ENCODE peak calls at places on chromosomes 13 and 19, in ten cellular contexts. One of them, this sample, is unnamed.

GRCh38 chr13:25046985-25047660 is 48.8 kb upstream of the PABPC3 start:
- DNase-seq in EH: peak; percentile 52
- DNase-seq in activated effector memory CD4-positive, alpha-beta T cell treated with Interleukin-2 at 50 U/mL for 16 hours: no peak
- DNase-seq in HEK293T: peak; percentile 46
- DNase-seq in small intestine: no peak
- DNase-seq in AG20443: peak; percentile 51
- DNase-seq in stimulated activated CD8-positive, alpha-beta memory T cell treated with anti-CD3 and anti-CD28 coated beads, Interleukin-12 subunit alpha, Interleukin-12 subunit beta, amount 100 ng/mL, for 4 hours: no peak
- DNase-seq in germinal center: no peak
- DNase-seq in activated naive CD8-positive, alpha-beta T cell treated with anti-CD3 and anti-CD28 coated beads, Interleukin-2, amount 50 U/mL, for 24 hours: no peak
- DNase-seq in stimulated activated naive CD8-positive, alpha-beta T cell treated with anti-CD3 and anti-CD28 coated beads, Interleukin-15, amount 100 ng/mL, for 72 hours: no peak
- DNase-seq in this sample: no peak

GRCh38 chr13:39836038-39836437 is 180.6 kb downstream of the COG6 start:
- DNase-seq in stimulated activated CD8-positive, alpha-beta memory T cell treated with anti-CD3 and anti-CD28 coated beads, Interleukin-12 subunit alpha, Interleukin-12 subunit beta, amount 100 ng/mL, for 4 hours: no peak
- DNase-seq in AG20443: no peak
- DNase-seq in activated naive CD8-positive, alpha-beta T cell treated with anti-CD3 and anti-CD28 coated beads, Interleukin-2, amount 50 U/mL, for 24 hours: no peak
- DNase-seq in small intestine: no peak
- DNase-seq in germinal center: no peak
- DNase-seq in HEK293T: no peak
- DNase-seq in activated effector memory CD4-positive, alpha-beta T cell treated with Interleukin-2 at 50 U/mL for 16 hours: no peak
- DNase-seq in stimulated activated naive CD8-positive, alpha-beta T cell treated with anti-CD3 and anti-CD28 coated beads, Interleukin-15, amount 100 ng/mL, for 72 hours: no peak
- DNase-seq in EH: no peak
- DNase-seq in this sample: no peak

GRCh38 chr19:4584670-4585460 is 25.4 kb upstream of the SEMA6B start:
- DNase-seq in germinal center: no peak
- DNase-seq in small intestine: no peak
- DNase-seq in activated effector memory CD4-positive, alpha-beta T cell treated with Interleukin-2 at 50 U/mL for 16 hours: no peak
- DNase-seq in AG20443: no peak
- DNase-seq in activated naive CD8-positive, alpha-beta T cell treated with anti-CD3 and anti-CD28 coated beads, Interleukin-2, amount 50 U/mL, for 24 hours: no peak
- DNase-seq in HEK293T: no peak
- DNase-seq in stimulated activated naive CD8-positive, alpha-beta T cell treated with anti-CD3 and anti-CD28 coated beads, Interleukin-15, amount 100 ng/mL, for 72 hours: no peak
- DNase-seq in stimulated activated CD8-positive, alpha-beta memory T cell treated with anti-CD3 and anti-CD28 coated beads, Interleukin-12 subunit alpha, Interleukin-12 subunit beta, amount 100 ng/mL, for 4 hours: no peak
- DNase-seq in EH: no peak
- DNase-seq in this sample: no peak

GRCh38 chr13:62933809-62934208 is 1518.2 kb upstream of the PCDH20 start:
- DNase-seq in EH: no peak
- DNase-seq in small intestine: no peak
- DNase-seq in activated effector memory CD4-positive, alpha-beta T cell treated with Interleukin-2 at 50 U/mL for 16 hours: no peak
- DNase-seq in AG20443: no peak
- DNase-seq in activated naive CD8-positive, alpha-beta T cell treated with anti-CD3 and anti-CD28 coated beads, Interleukin-2, amount 50 U/mL, for 24 hours: no peak
- DNase-seq in stimulated activated naive CD8-positive, alpha-beta T cell treated with anti-CD3 and anti-CD28 coated beads, Interleukin-15, amount 100 ng/mL, for 72 hours: no peak
- DNase-seq in HEK293T: no peak
- DNase-seq in stimulated activated CD8-positive, alpha-beta memory T cell treated with anti-CD3 and anti-CD28 coated beads, Interleukin-12 subunit alpha, Interleukin-12 subunit beta, amount 100 ng/mL, for 4 hours: no peak
- DNase-seq in germinal center: no peak
- DNase-seq in this sample: no peak

GRCh38 chr13:29537736-29538624 is 57.5 kb downstream of the SLC7A1 start:
- DNase-seq in activated naive CD8-positive, alpha-beta T cell treated with anti-CD3 and anti-CD28 coated beads, Interleukin-2, amount 50 U/mL, for 24 hours: no peak
- DNase-seq in AG20443: peak; percentile 38
- DNase-seq in small intestine: peak; percentile 85
- DNase-seq in stimulated activated naive CD8-positive, alpha-beta T cell treated with anti-CD3 and anti-CD28 coated beads, Interleukin-15, amount 100 ng/mL, for 72 hours: no peak
- DNase-seq in germinal center: no peak
- DNase-seq in EH: no peak
- DNase-seq in HEK293T: no peak
- DNase-seq in activated effector memory CD4-positive, alpha-beta T cell treated with Interleukin-2 at 50 U/mL for 16 hours: no peak
- DNase-seq in stimulated activated CD8-positive, alpha-beta memory T cell treated with anti-CD3 and anti-CD28 coated beads, Interleukin-12 subunit alpha, Interleukin-12 subunit beta, amount 100 ng/mL, for 4 hours: no peak
- DNase-seq in this sample: no peak

GRCh38 chr13:113565526-113566226 is 18.9 kb upstream of the TFDP1 start:
- DNase-seq in small intestine: no peak
- DNase-seq in stimulated activated CD8-positive, alpha-beta memory T cell treated with anti-CD3 and anti-CD28 coated beads, Interleukin-12 subunit alpha, Interleukin-12 subunit beta, amount 100 ng/mL, for 4 hours: no peak
- DNase-seq in HEK293T: no peak
- DNase-seq in activated effector memory CD4-positive, alpha-beta T cell treated with Interleukin-2 at 50 U/mL for 16 hours: no peak
- DNase-seq in germinal center: no peak
- DNase-seq in stimulated activated naive CD8-positive, alpha-beta T cell treated with anti-CD3 and anti-CD28 coated beads, Interleukin-15, amount 100 ng/mL, for 72 hours: peak; percentile 1
- DNase-seq in EH: no peak
- DNase-seq in activated naive CD8-positive, alpha-beta T cell treated with anti-CD3 and anti-CD28 coated beads, Interleukin-2, amount 50 U/mL, for 24 hours: no peak
- DNase-seq in AG20443: no peak
- DNase-seq in this sample: no peak

GRCh38 chr19:18057557-18057956 is 29.2 kb downstream of the IL12RB1 start:
- DNase-seq in activated naive CD8-positive, alpha-beta T cell treated with anti-CD3 and anti-CD28 coated beads, Interleukin-2, amount 50 U/mL, for 24 hours: no peak
- DNase-seq in AG20443: no peak
- DNase-seq in activated effector memory CD4-positive, alpha-beta T cell treated with Interleukin-2 at 50 U/mL for 16 hours: no peak
- DNase-seq in stimulated activated CD8-positive, alpha-beta memory T cell treated with anti-CD3 and anti-CD28 coated beads, Interleukin-12 subunit alpha, Interleukin-12 subunit beta, amount 100 ng/mL, for 4 hours: no peak
- DNase-seq in small intestine: no peak
- DNase-seq in HEK293T: no peak
- DNase-seq in germinal center: no peak
- DNase-seq in stimulated activated naive CD8-positive, alpha-beta T cell treated with anti-CD3 and anti-CD28 coated beads, Interleukin-15, amount 100 ng/mL, for 72 hours: no peak
- DNase-seq in EH: peak; percentile 49
- DNase-seq in this sample: peak; percentile 24

GRCh38 chr19:40921005-40921897 is 39.2 kb upstream of the CYP2A7 start:
- DNase-seq in activated naive CD8-positive, alpha-beta T cell treated with anti-CD3 and anti-CD28 coated beads, Interleukin-2, amount 50 U/mL, for 24 hours: no peak
- DNase-seq in activated effector memory CD4-positive, alpha-beta T cell treated with Interleukin-2 at 50 U/mL for 16 hours: no peak
- DNase-seq in AG20443: no peak
- DNase-seq in stimulated activated CD8-positive, alpha-beta memory T cell treated with anti-CD3 and anti-CD28 coated beads, Interleukin-12 subunit alpha, Interleukin-12 subunit beta, amount 100 ng/mL, for 4 hours: no peak
- DNase-seq in EH: peak; percentile 67
- DNase-seq in germinal center: no peak
- DNase-seq in HEK293T: peak; percentile 26
- DNase-seq in small intestine: peak; percentile 95
- DNase-seq in stimulated activated naive CD8-positive, alpha-beta T cell treated with anti-CD3 and anti-CD28 coated beads, Interleukin-15, amount 100 ng/mL, for 72 hours: no peak
- DNase-seq in this sample: no peak

GRCh38 chr19:6806488-6806887 is 34.0 kb downstream of the VAV1 start:
- DNase-seq in AG20443: no peak
- DNase-seq in activated effector memory CD4-positive, alpha-beta T cell treated with Interleukin-2 at 50 U/mL for 16 hours: no peak
- DNase-seq in small intestine: no peak
- DNase-seq in activated naive CD8-positive, alpha-beta T cell treated with anti-CD3 and anti-CD28 coated beads, Interleukin-2, amount 50 U/mL, for 24 hours: no peak
- DNase-seq in HEK293T: peak; percentile 28
- DNase-seq in stimulated activated naive CD8-positive, alpha-beta T cell treated with anti-CD3 and anti-CD28 coated beads, Interleukin-15, amount 100 ng/mL, for 72 hours: no peak
- DNase-seq in germinal center: no peak
- DNase-seq in EH: no peak
- DNase-seq in stimulated activated CD8-positive, alpha-beta memory T cell treated with anti-CD3 and anti-CD28 coated beads, Interleukin-12 subunit alpha, Interleukin-12 subunit beta, amount 100 ng/mL, for 4 hours: no peak
- DNase-seq in this sample: no peak

GRCh38 chr19:948842-949496 is 23.1 kb downstream of the ARID3A start:
- DNase-seq in small intestine: no peak
- DNase-seq in germinal center: peak; percentile 22
- DNase-seq in stimulated activated naive CD8-positive, alpha-beta T cell treated with anti-CD3 and anti-CD28 coated beads, Interleukin-15, amount 100 ng/mL, for 72 hours: no peak
- DNase-seq in activated effector memory CD4-positive, alpha-beta T cell treated with Interleukin-2 at 50 U/mL for 16 hours: no peak
- DNase-seq in AG20443: no peak
- DNase-seq in EH: no peak
- DNase-seq in HEK293T: no peak
- DNase-seq in activated naive CD8-positive, alpha-beta T cell treated with anti-CD3 and anti-CD28 coated beads, Interleukin-2, amount 50 U/mL, for 24 hours: no peak
- DNase-seq in stimulated activated CD8-positive, alpha-beta memory T cell treated with anti-CD3 and anti-CD28 coated beads, Interleukin-12 subunit alpha, Interleukin-12 subunit beta, amount 100 ng/mL, for 4 hours: no peak
- DNase-seq in this sample: no peak

GRCh38 chr13:20994441-20994821 is 67.0 kb downstream of the LATS2 start:
- DNase-seq in small intestine: no peak
- DNase-seq in EH: no peak
- DNase-seq in germinal center: no peak
- DNase-seq in stimulated activated naive CD8-positive, alpha-beta T cell treated with anti-CD3 and anti-CD28 coated beads, Interleukin-15, amount 100 ng/mL, for 72 hours: no peak
- DNase-seq in activated naive CD8-positive, alpha-beta T cell treated with anti-CD3 and anti-CD28 coated beads, Interleukin-2, amount 50 U/mL, for 24 hours: no peak
- DNase-seq in HEK293T: no peak
- DNase-seq in activated effector memory CD4-positive, alpha-beta T cell treated with Interleukin-2 at 50 U/mL for 16 hours: no peak
- DNase-seq in AG20443: no peak
- DNase-seq in stimulated activated CD8-positive, alpha-beta memory T cell treated with anti-CD3 and anti-CD28 coated beads, Interleukin-12 subunit alpha, Interleukin-12 subunit beta, amount 100 ng/mL, for 4 hours: no peak
- DNase-seq in this sample: no peak

GRCh38 chr13:32823597-32823996 is 192.6 kb upstream of the KL start:
- DNase-seq in AG20443: no peak
- DNase-seq in stimulated activated naive CD8-positive, alpha-beta T cell treated with anti-CD3 and anti-CD28 coated beads, Interleukin-15, amount 100 ng/mL, for 72 hours: no peak
- DNase-seq in stimulated activated CD8-positive, alpha-beta memory T cell treated with anti-CD3 and anti-CD28 coated beads, Interleukin-12 subunit alpha, Interleukin-12 subunit beta, amount 100 ng/mL, for 4 hours: no peak
- DNase-seq in EH: no peak
- DNase-seq in HEK293T: no peak
- DNase-seq in germinal center: no peak
- DNase-seq in activated naive CD8-positive, alpha-beta T cell treated with anti-CD3 and anti-CD28 coated beads, Interleukin-2, amount 50 U/mL, for 24 hours: no peak
- DNase-seq in small intestine: no peak
- DNase-seq in activated effector memory CD4-positive, alpha-beta T cell treated with Interleukin-2 at 50 U/mL for 16 hours: no peak
- DNase-seq in this sample: no peak

GRCh38 chr13:62357887-62358645 is 942.4 kb upstream of the PCDH20 start:
- DNase-seq in HEK293T: peak; percentile 90
- DNase-seq in stimulated activated naive CD8-positive, alpha-beta T cell treated with anti-CD3 and anti-CD28 coated beads, Interleukin-15, amount 100 ng/mL, for 72 hours: no peak
- DNase-seq in AG20443: no peak
- DNase-seq in activated effector memory CD4-positive, alpha-beta T cell treated with Interleukin-2 at 50 U/mL for 16 hours: no peak
- DNase-seq in small intestine: peak; percentile 7
- DNase-seq in stimulated activated CD8-positive, alpha-beta memory T cell treated with anti-CD3 and anti-CD28 coated beads, Interleukin-12 subunit alpha, Interleukin-12 subunit beta, amount 100 ng/mL, for 4 hours: no peak
- DNase-seq in EH: no peak
- DNase-seq in activated naive CD8-positive, alpha-beta T cell treated with anti-CD3 and anti-CD28 coated beads, Interleukin-2, amount 50 U/mL, for 24 hours: no peak
- DNase-seq in germinal center: no peak
- DNase-seq in this sample: no peak

GRCh38 chr19:33205110-33205509 is 11.0 kb downstream of the LRP3 start:
- DNase-seq in activated effector memory CD4-positive, alpha-beta T cell treated with Interleukin-2 at 50 U/mL for 16 hours: no peak
- DNase-seq in AG20443: no peak
- DNase-seq in small intestine: no peak
- DNase-seq in germinal center: no peak
- DNase-seq in HEK293T: no peak
- DNase-seq in stimulated activated naive CD8-positive, alpha-beta T cell treated with anti-CD3 and anti-CD28 coated beads, Interleukin-15, amount 100 ng/mL, for 72 hours: no peak
- DNase-seq in stimulated activated CD8-positive, alpha-beta memory T cell treated with anti-CD3 and anti-CD28 coated beads, Interleukin-12 subunit alpha, Interleukin-12 subunit beta, amount 100 ng/mL, for 4 hours: no peak
- DNase-seq in EH: no peak
- DNase-seq in activated naive CD8-positive, alpha-beta T cell treated with anti-CD3 and anti-CD28 coated beads, Interleukin-2, amount 50 U/mL, for 24 hours: no peak
- DNase-seq in this sample: no peak

GRCh38 chr13:70249332-70250064 is 141.2 kb upstream of the KLHL1 start:
- DNase-seq in germinal center: no peak
- DNase-seq in stimulated activated CD8-positive, alpha-beta memory T cell treated with anti-CD3 and anti-CD28 coated beads, Interleukin-12 subunit alpha, Interleukin-12 subunit beta, amount 100 ng/mL, for 4 hours: no peak
- DNase-seq in AG20443: no peak
- DNase-seq in activated effector memory CD4-positive, alpha-beta T cell treated with Interleukin-2 at 50 U/mL for 16 hours: no peak
- DNase-seq in small intestine: peak; percentile 2
- DNase-seq in HEK293T: no peak
- DNase-seq in EH: no peak
- DNase-seq in stimulated activated naive CD8-positive, alpha-beta T cell treated with anti-CD3 and anti-CD28 coated beads, Interleukin-15, amount 100 ng/mL, for 72 hours: no peak
- DNase-seq in activated naive CD8-positive, alpha-beta T cell treated with anti-CD3 and anti-CD28 coated beads, Interleukin-2, amount 50 U/mL, for 24 hours: no peak
- DNase-seq in this sample: no peak

GRCh38 chr13:109479991-109480696 is 306.2 kb downstream of the IRS2 start:
- DNase-seq in activated naive CD8-positive, alpha-beta T cell treated with anti-CD3 and anti-CD28 coated beads, Interleukin-2, amount 50 U/mL, for 24 hours: no peak
- DNase-seq in stimulated activated naive CD8-positive, alpha-beta T cell treated with anti-CD3 and anti-CD28 coated beads, Interleukin-15, amount 100 ng/mL, for 72 hours: no peak
- DNase-seq in EH: peak; percentile 46
- DNase-seq in small intestine: peak; percentile 28
- DNase-seq in stimulated activated CD8-positive, alpha-beta memory T cell treated with anti-CD3 and anti-CD28 coated beads, Interleukin-12 subunit alpha, Interleukin-12 subunit beta, amount 100 ng/mL, for 4 hours: no peak
- DNase-seq in AG20443: peak; percentile 41
- DNase-seq in activated effector memory CD4-positive, alpha-beta T cell treated with Interleukin-2 at 50 U/mL for 16 hours: no peak
- DNase-seq in HEK293T: no peak
- DNase-seq in germinal center: no peak
- DNase-seq in this sample: no peak

GRCh38 chr13:26022538-26023292 is 29.1 kb downstream of the SHISA2 start:
- DNase-seq in AG20443: peak; percentile 89
- DNase-seq in activated naive CD8-positive, alpha-beta T cell treated with anti-CD3 and anti-CD28 coated beads, Interleukin-2, amount 50 U/mL, for 24 hours: no peak
- DNase-seq in small intestine: no peak
- DNase-seq in stimulated activated naive CD8-positive, alpha-beta T cell treated with anti-CD3 and anti-CD28 coated beads, Interleukin-15, amount 100 ng/mL, for 72 hours: no peak
- DNase-seq in EH: peak; percentile 83
- DNase-seq in HEK293T: peak; percentile 26
- DNase-seq in germinal center: no peak
- DNase-seq in activated effector memory CD4-positive, alpha-beta T cell treated with Interleukin-2 at 50 U/mL for 16 hours: no peak
- DNase-seq in stimulated activated CD8-positive, alpha-beta memory T cell treated with anti-CD3 and anti-CD28 coated beads, Interleukin-12 subunit alpha, Interleukin-12 subunit beta, amount 100 ng/mL, for 4 hours: no peak
- DNase-seq in this sample: peak; percentile 77

GRCh38 chr13:92573467-92574057 is 653.0 kb upstream of the GPC6 start:
- DNase-seq in activated naive CD8-positive, alpha-beta T cell treated with anti-CD3 and anti-CD28 coated beads, Interleukin-2, amount 50 U/mL, for 24 hours: no peak
- DNase-seq in AG20443: peak; percentile 12
- DNase-seq in small intestine: peak; percentile 10
- DNase-seq in stimulated activated CD8-positive, alpha-beta memory T cell treated with anti-CD3 and anti-CD28 coated beads, Interleukin-12 subunit alpha, Interleukin-12 subunit beta, amount 100 ng/mL, for 4 hours: no peak
- DNase-seq in activated effector memory CD4-positive, alpha-beta T cell treated with Interleukin-2 at 50 U/mL for 16 hours: no peak
- DNase-seq in EH: no peak
- DNase-seq in HEK293T: peak; percentile 79
- DNase-seq in stimulated activated naive CD8-positive, alpha-beta T cell treated with anti-CD3 and anti-CD28 coated beads, Interleukin-15, amount 100 ng/mL, for 72 hours: no peak
- DNase-seq in germinal center: no peak
- DNase-seq in this sample: no peak

GRCh38 chr19:53871448-53871847 is 3.8 kb downstream of the MYADM start:
- DNase-seq in stimulated activated naive CD8-positive, alpha-beta T cell treated with anti-CD3 and anti-CD28 coated beads, Interleukin-15, amount 100 ng/mL, for 72 hours: no peak
- DNase-seq in germinal center: peak; percentile 24
- DNase-seq in stimulated activated CD8-positive, alpha-beta memory T cell treated with anti-CD3 and anti-CD28 coated beads, Interleukin-12 subunit alpha, Interleukin-12 subunit beta, amount 100 ng/mL, for 4 hours: no peak
- DNase-seq in HEK293T: no peak
- DNase-seq in activated effector memory CD4-positive, alpha-beta T cell treated with Interleukin-2 at 50 U/mL for 16 hours: no peak
- DNase-seq in activated naive CD8-positive, alpha-beta T cell treated with anti-CD3 and anti-CD28 coated beads, Interleukin-2, amount 50 U/mL, for 24 hours: no peak
- DNase-seq in AG20443: peak; percentile 2
- DNase-seq in small intestine: no peak
- DNase-seq in EH: no peak
- DNase-seq in this sample: no peak

GRCh38 chr19:30302076-30302475 is 70.1 kb upstream of the ZNF536 start:
- DNase-seq in HEK293T: no peak
- DNase-seq in EH: no peak
- DNase-seq in activated naive CD8-positive, alpha-beta T cell treated with anti-CD3 and anti-CD28 coated beads, Interleukin-2, amount 50 U/mL, for 24 hours: no peak
- DNase-seq in AG20443: no peak
- DNase-seq in small intestine: no peak
- DNase-seq in germinal center: no peak
- DNase-seq in stimulated activated naive CD8-positive, alpha-beta T cell treated with anti-CD3 and anti-CD28 coated beads, Interleukin-15, amount 100 ng/mL, for 72 hours: no peak
- DNase-seq in activated effector memory CD4-positive, alpha-beta T cell treated with Interleukin-2 at 50 U/mL for 16 hours: no peak
- DNase-seq in stimulated activated CD8-positive, alpha-beta memory T cell treated with anti-CD3 and anti-CD28 coated beads, Interleukin-12 subunit alpha, Interleukin-12 subunit beta, amount 100 ng/mL, for 4 hours: no peak
- DNase-seq in this sample: no peak

GRCh38 chr19:35903550-35904179 is 1.3 kb downstream of the HCST start:
- DNase-seq in HEK293T: peak; percentile 68
- DNase-seq in germinal center: peak; percentile 85
- DNase-seq in stimulated activated naive CD8-positive, alpha-beta T cell treated with anti-CD3 and anti-CD28 coated beads, Interleukin-15, amount 100 ng/mL, for 72 hours: peak; percentile 93
- DNase-seq in activated naive CD8-positive, alpha-beta T cell treated with anti-CD3 and anti-CD28 coated beads, Interleukin-2, amount 50 U/mL, for 24 hours: peak; percentile 88
- DNase-seq in activated effector memory CD4-positive, alpha-beta T cell treated with Interleukin-2 at 50 U/mL for 16 hours: peak; percentile 88
- DNase-seq in AG20443: peak; percentile 77
- DNase-seq in stimulated activated CD8-positive, alpha-beta memory T cell treated with anti-CD3 and anti-CD28 coated beads, Interleukin-12 subunit alpha, Interleukin-12 subunit beta, amount 100 ng/mL, for 4 hours: peak; percentile 84
- DNase-seq in small intestine: peak; percentile 71
- DNase-seq in EH: peak; percentile 87
- DNase-seq in this sample: peak; percentile 72

GRCh38 chr19:10763828-10764339 is 46.0 kb downstream of the DNM2 start:
- DNase-seq in stimulated activated naive CD8-positive, alpha-beta T cell treated with anti-CD3 and anti-CD28 coated beads, Interleukin-15, amount 100 ng/mL, for 72 hours: no peak
- DNase-seq in activated naive CD8-positive, alpha-beta T cell treated with anti-CD3 and anti-CD28 coated beads, Interleukin-2, amount 50 U/mL, for 24 hours: no peak
- DNase-seq in activated effector memory CD4-positive, alpha-beta T cell treated with Interleukin-2 at 50 U/mL for 16 hours: no peak
- DNase-seq in EH: no peak
- DNase-seq in small intestine: no peak
- DNase-seq in stimulated activated CD8-positive, alpha-beta memory T cell treated with anti-CD3 and anti-CD28 coated beads, Interleukin-12 subunit alpha, Interleukin-12 subunit beta, amount 100 ng/mL, for 4 hours: no peak
- DNase-seq in HEK293T: no peak
- DNase-seq in germinal center: no peak
- DNase-seq in AG20443: peak; percentile 4
- DNase-seq in this sample: no peak

GRCh38 chr19:12202250-12202649 is 39.4 kb downstream of the ZNF136 start:
- DNase-seq in AG20443: no peak
- DNase-seq in EH: no peak
- DNase-seq in germinal center: no peak
- DNase-seq in small intestine: peak; percentile 61
- DNase-seq in activated naive CD8-positive, alpha-beta T cell treated with anti-CD3 and anti-CD28 coated beads, Interleukin-2, amount 50 U/mL, for 24 hours: peak; percentile 59
- DNase-seq in HEK293T: no peak
- DNase-seq in activated effector memory CD4-positive, alpha-beta T cell treated with Interleukin-2 at 50 U/mL for 16 hours: peak; percentile 51
- DNase-seq in stimulated activated CD8-positive, alpha-beta memory T cell treated with anti-CD3 and anti-CD28 coated beads, Interleukin-12 subunit alpha, Interleukin-12 subunit beta, amount 100 ng/mL, for 4 hours: peak; percentile 2
- DNase-seq in stimulated activated naive CD8-positive, alpha-beta T cell treated with anti-CD3 and anti-CD28 coated beads, Interleukin-15, amount 100 ng/mL, for 72 hours: peak; percentile 63
- DNase-seq in this sample: peak; percentile 16

GRCh38 chr13:76516013-76516412 is 370.2 kb downstream of the KCTD12 start:
- DNase-seq in AG20443: peak; percentile 57
- DNase-seq in HEK293T: no peak
- DNase-seq in small intestine: no peak
- DNase-seq in stimulated activated CD8-positive, alpha-beta memory T cell treated with anti-CD3 and anti-CD28 coated beads, Interleukin-12 subunit alpha, Interleukin-12 subunit beta, amount 100 ng/mL, for 4 hours: no peak
- DNase-seq in activated naive CD8-positive, alpha-beta T cell treated with anti-CD3 and anti-CD28 coated beads, Interleukin-2, amount 50 U/mL, for 24 hours: no peak
- DNase-seq in EH: peak; percentile 74
- DNase-seq in activated effector memory CD4-positive, alpha-beta T cell treated with Interleukin-2 at 50 U/mL for 16 hours: no peak
- DNase-seq in stimulated activated naive CD8-positive, alpha-beta T cell treated with anti-CD3 and anti-CD28 coated beads, Interleukin-15, amount 100 ng/mL, for 72 hours: no peak
- DNase-seq in germinal center: no peak
- DNase-seq in this sample: no peak

GRCh38 chr13:59633290-59633689 is 530.4 kb downstream of the DIAPH3 start:
- DNase-seq in small intestine: no peak
- DNase-seq in activated effector memory CD4-positive, alpha-beta T cell treated with Interleukin-2 at 50 U/mL for 16 hours: no peak
- DNase-seq in AG20443: no peak
- DNase-seq in stimulated activated naive CD8-positive, alpha-beta T cell treated with anti-CD3 and anti-CD28 coated beads, Interleukin-15, amount 100 ng/mL, for 72 hours: no peak
- DNase-seq in EH: no peak
- DNase-seq in HEK293T: no peak
- DNase-seq in germinal center: no peak
- DNase-seq in stimulated activated CD8-positive, alpha-beta memory T cell treated with anti-CD3 and anti-CD28 coated beads, Interleukin-12 subunit alpha, Interleukin-12 subunit beta, amount 100 ng/mL, for 4 hours: no peak
- DNase-seq in activated naive CD8-positive, alpha-beta T cell treated with anti-CD3 and anti-CD28 coated beads, Interleukin-2, amount 50 U/mL, for 24 hours: no peak
- DNase-seq in this sample: no peak

GRCh38 chr13:20492641-20493040 is 33.0 kb downstream of the CRYL1 start:
- DNase-seq in activated effector memory CD4-positive, alpha-beta T cell treated with Interleukin-2 at 50 U/mL for 16 hours: no peak
- DNase-seq in AG20443: peak; percentile 43
- DNase-seq in germinal center: no peak
- DNase-seq in HEK293T: no peak
- DNase-seq in small intestine: peak; percentile 29
- DNase-seq in EH: peak; percentile 37
- DNase-seq in stimulated activated naive CD8-positive, alpha-beta T cell treated with anti-CD3 and anti-CD28 coated beads, Interleukin-15, amount 100 ng/mL, for 72 hours: peak; percentile 68
- DNase-seq in activated naive CD8-positive, alpha-beta T cell treated with anti-CD3 and anti-CD28 coated beads, Interleukin-2, amount 50 U/mL, for 24 hours: peak; percentile 44
- DNase-seq in stimulated activated CD8-positive, alpha-beta memory T cell treated with anti-CD3 and anti-CD28 coated beads, Interleukin-12 subunit alpha, Interleukin-12 subunit beta, amount 100 ng/mL, for 4 hours: no peak
- DNase-seq in this sample: no peak

GRCh38 chr19:13091400-13092161 is 11.1 kb downstream of the LYL1 start:
- DNase-seq in activated naive CD8-positive, alpha-beta T cell treated with anti-CD3 and anti-CD28 coated beads, Interleukin-2, amount 50 U/mL, for 24 hours: no peak
- DNase-seq in stimulated activated CD8-positive, alpha-beta memory T cell treated with anti-CD3 and anti-CD28 coated beads, Interleukin-12 subunit alpha, Interleukin-12 subunit beta, amount 100 ng/mL, for 4 hours: no peak
- DNase-seq in small intestine: no peak
- DNase-seq in AG20443: peak; percentile 83
- DNase-seq in germinal center: no peak
- DNase-seq in activated effector memory CD4-positive, alpha-beta T cell treated with Interleukin-2 at 50 U/mL for 16 hours: no peak
- DNase-seq in HEK293T: no peak
- DNase-seq in stimulated activated naive CD8-positive, alpha-beta T cell treated with anti-CD3 and anti-CD28 coated beads, Interleukin-15, amount 100 ng/mL, for 72 hours: no peak
- DNase-seq in EH: peak; percentile 82
- DNase-seq in this sample: peak; percentile 64

GRCh38 chr13:22800726-22801401 is 379.9 kb upstream of the SGCG start:
- DNase-seq in activated naive CD8-positive, alpha-beta T cell treated with anti-CD3 and anti-CD28 coated beads, Interleukin-2, amount 50 U/mL, for 24 hours: no peak
- DNase-seq in germinal center: no peak
- DNase-seq in small intestine: peak; percentile 8
- DNase-seq in stimulated activated naive CD8-positive, alpha-beta T cell treated with anti-CD3 and anti-CD28 coated beads, Interleukin-15, amount 100 ng/mL, for 72 hours: no peak
- DNase-seq in EH: peak; percentile 20
- DNase-seq in stimulated activated CD8-positive, alpha-beta memory T cell treated with anti-CD3 and anti-CD28 coated beads, Interleukin-12 subunit alpha, Interleukin-12 subunit beta, amount 100 ng/mL, for 4 hours: no peak
- DNase-seq in AG20443: peak; percentile 64
- DNase-seq in HEK293T: no peak
- DNase-seq in activated effector memory CD4-positive, alpha-beta T cell treated with Interleukin-2 at 50 U/mL for 16 hours: no peak
- DNase-seq in this sample: no peak